ENCODE peak calls at places on chromosomes 16 and 17, in nine cellular contexts. N, P, T, B, H, A, K, S and U are unnamed samples. For H3K27me3, the result is how much of the 10 kb centered on the place peaks cover.

GRCh38 chr16:66541388-66542360 is 8.2 kb downstream of the TK2 start:
- DNase-seq in N (no peak), P (no peak), T (no peak), B (no peak), H (peak), A (no peak), K (no peak), S (no peak), U (no peak)

GRCh38 chr17:66839616-66840015 is 4.7 kb downstream of the CACNG5 start:
- DNase-seq in N (no peak), P (no peak), T (no peak), B (no peak), H (no peak), A (no peak), K (no peak), S (no peak), U (no peak)

GRCh38 chr17:79779088-79779529 is 1.2 kb downstream of the CBX2 start:
- DNase-seq in N (peak), P (no peak), T (no peak), B (no peak), H (peak), A (no peak), K (no peak), S (no peak), U (no peak)

GRCh38 chr16:76157629-76158028 is 119.6 kb upstream of the CNTNAP4 start:
- DNase-seq in N (peak), P (no peak), T (no peak), B (no peak), H (peak), A (no peak), K (no peak), S (no peak), U (no peak)

GRCh38 chr17:79803997-79804855 is 7.3 kb upstream of the CBX8 start:
- DNase-seq in N (peak), P (no peak), T (no peak), B (peak), H (peak), A (no peak), K (no peak), S (no peak), U (no peak)

GRCh38 chr16:86019446-86020047 is 120.6 kb downstream of the IRF8 start:
- DNase-seq in N (peak), P (no peak), T (no peak), B (no peak), H (peak), A (no peak), K (no peak), S (no peak), U (no peak)

GRCh38 chr16:18829221-18829620 is 27.9 kb upstream of the ARL6IP1 start:
- DNase-seq in N (no peak), P (no peak), T (no peak), B (no peak), H (no peak), A (no peak), K (no peak), S (no peak), U (no peak)

GRCh38 chr17:64256913-64257807 is 5.9 kb downstream of the TEX2 start:
- DNase-seq in N (peak), P (no peak), T (peak), B (no peak), H (no peak), A (peak), K (no peak), S (no peak), U (no peak)

GRCh38 chr17:16953347-16953746 is 18.6 kb downstream of the TNFRSF13B start:
- DNase-seq in N (no peak), P (no peak), T (no peak), B (no peak), H (peak), A (no peak), K (no peak), S (no peak), U (no peak)

GRCh38 chr16:89242795-89243200 is 25.3 kb downstream of the ZNF778 start:
- DNase-seq in N (no peak), P (no peak), T (no peak), B (no peak), H (peak), A (no peak), K (no peak), S (no peak), U (no peak)

GRCh38 chr16:89244754-89245153 is 27.3 kb downstream of the ZNF778 start:
- DNase-seq in N (no peak), P (peak), T (no peak), B (no peak), H (no peak), A (no peak), K (no peak), S (no peak), U (no peak)

GRCh38 chr16:89246383-89246902 is 28.9 kb downstream of the ZNF778 start:
- DNase-seq in N (no peak), P (no peak), T (no peak), B (no peak), H (no peak), A (no peak), K (no peak), S (no peak), U (no peak)

GRCh38 chr16:89241187-89242003 is 23.9 kb downstream of the ZNF778 start:
- DNase-seq in N (peak), P (peak), T (peak), B (peak), H (peak), A (peak), K (peak), S (peak), U (peak)

GRCh38 chr16:89243664-89244063 is 26.2 kb downstream of the ZNF778 start:
- DNase-seq in N (no peak), P (no peak), T (no peak), B (no peak), H (no peak), A (no peak), K (no peak), S (no peak), U (no peak)
- H3K4me3 ChIP-seq in N (no peak), P (no peak), T (no peak), B (no peak), H (no peak), A (no peak), K (no peak), S (no peak), U (no peak)

GRCh38 chr17:68199837-68200688 is 47.8 kb upstream of the AMZ2 start:
- DNase-seq in N (peak), P (no peak), T (no peak), B (no peak), H (no peak), A (no peak), K (no peak), S (no peak), U (no peak)
- H3K27me3 ChIP-seq in N (half or more), P (under half), T (half or more), B (under half), H (half or more), A (under half), K (under half), S (half or more), U (half or more)

GRCh38 chr17:40355804-40356758 is 8.5 kb downstream of the GJD3 start:
- DNase-seq in N (no peak), P (no peak), T (no peak), B (peak), H (no peak), A (no peak), K (no peak), S (no peak), U (no peak)

GRCh38 chr17:40360091-40360490 is 4.4 kb downstream of the GJD3 start:
- DNase-seq in N (no peak), P (no peak), T (no peak), B (peak), H (no peak), A (no peak), K (no peak), S (no peak), U (no peak)

GRCh38 chr17:40361063-40361924 is 3.2 kb downstream of the GJD3 start:
- DNase-seq in N (no peak), P (no peak), T (no peak), B (peak), H (peak), A (no peak), K (no peak), S (no peak), U (no peak)

GRCh38 chr17:40356906-40357861 is 7.4 kb downstream of the GJD3 start:
- DNase-seq in N (no peak), P (no peak), T (no peak), B (peak), H (no peak), A (no peak), K (no peak), S (no peak), U (no peak)

DNA sequence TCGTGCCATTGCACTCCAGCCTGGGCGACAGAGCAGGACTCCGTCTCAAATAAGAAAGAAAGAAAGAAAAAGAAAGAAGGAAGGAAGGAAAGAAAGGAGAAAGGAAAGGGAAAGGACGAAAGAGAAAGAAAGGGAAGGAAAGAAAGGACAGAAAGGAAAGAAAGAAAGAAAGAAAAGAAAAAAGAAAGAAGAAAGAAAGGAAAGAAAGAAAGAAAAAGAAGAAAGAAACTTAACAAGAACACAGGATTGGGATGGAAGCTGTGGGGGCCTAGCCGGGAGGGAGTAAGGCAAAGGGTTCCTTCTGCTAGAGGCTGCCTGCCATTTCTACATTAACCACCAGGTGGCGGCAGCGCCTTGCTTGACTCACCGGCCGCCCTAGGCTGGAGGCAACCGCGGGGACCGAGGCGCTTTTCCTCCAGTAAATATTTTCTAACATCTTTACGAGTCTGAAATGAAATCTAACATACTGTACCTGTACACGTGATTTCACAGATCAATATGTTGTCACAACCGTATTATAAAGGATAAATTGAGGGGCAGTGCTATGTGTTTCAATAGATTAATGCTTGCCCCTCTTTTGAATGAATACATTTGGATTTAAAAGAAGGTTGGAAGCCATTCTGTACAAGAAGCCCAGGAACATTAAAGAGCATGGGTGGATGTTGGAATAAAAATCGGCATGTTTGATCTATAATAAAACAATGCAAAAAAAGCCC is 6.1 kb downstream of the GJD3 start:
- DNase-seq in N (peak), P (peak), T (peak), B (peak), H (peak), A (peak), K (peak), S (peak), U (peak)
- H3K4me3 ChIP-seq in N (peak), P (no peak), T (peak), B (no peak), H (no peak), A (no peak), K (peak), S (peak), U (no peak)

DNA sequence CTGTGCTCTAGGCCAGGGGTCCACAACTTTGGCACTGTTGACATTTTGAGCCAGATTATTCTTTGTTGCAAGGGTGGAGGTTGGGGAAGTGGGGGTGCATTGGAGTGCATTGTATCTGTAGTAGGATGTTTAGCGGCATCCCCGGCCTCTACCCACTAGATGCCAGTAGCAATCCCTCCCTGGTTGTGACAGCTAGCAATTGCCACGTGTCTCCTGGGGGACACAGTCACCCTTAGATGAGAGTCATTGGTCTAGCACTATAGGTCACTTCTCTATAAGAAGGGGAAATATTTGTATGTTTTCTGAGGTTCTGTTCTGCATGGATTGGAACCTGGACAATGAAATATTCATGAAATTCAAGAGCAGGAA is 32.4 kb downstream of the MSI2 start:
- DNase-seq in N (no peak), P (no peak), T (peak), B (no peak), H (no peak), A (no peak), K (no peak), S (no peak), U (no peak)
- H3K27me3 ChIP-seq in N (under half), P (under half), T (under half), B (under half), H (under half), A (under half), K (under half), S (under half), U (under half)

DNA sequence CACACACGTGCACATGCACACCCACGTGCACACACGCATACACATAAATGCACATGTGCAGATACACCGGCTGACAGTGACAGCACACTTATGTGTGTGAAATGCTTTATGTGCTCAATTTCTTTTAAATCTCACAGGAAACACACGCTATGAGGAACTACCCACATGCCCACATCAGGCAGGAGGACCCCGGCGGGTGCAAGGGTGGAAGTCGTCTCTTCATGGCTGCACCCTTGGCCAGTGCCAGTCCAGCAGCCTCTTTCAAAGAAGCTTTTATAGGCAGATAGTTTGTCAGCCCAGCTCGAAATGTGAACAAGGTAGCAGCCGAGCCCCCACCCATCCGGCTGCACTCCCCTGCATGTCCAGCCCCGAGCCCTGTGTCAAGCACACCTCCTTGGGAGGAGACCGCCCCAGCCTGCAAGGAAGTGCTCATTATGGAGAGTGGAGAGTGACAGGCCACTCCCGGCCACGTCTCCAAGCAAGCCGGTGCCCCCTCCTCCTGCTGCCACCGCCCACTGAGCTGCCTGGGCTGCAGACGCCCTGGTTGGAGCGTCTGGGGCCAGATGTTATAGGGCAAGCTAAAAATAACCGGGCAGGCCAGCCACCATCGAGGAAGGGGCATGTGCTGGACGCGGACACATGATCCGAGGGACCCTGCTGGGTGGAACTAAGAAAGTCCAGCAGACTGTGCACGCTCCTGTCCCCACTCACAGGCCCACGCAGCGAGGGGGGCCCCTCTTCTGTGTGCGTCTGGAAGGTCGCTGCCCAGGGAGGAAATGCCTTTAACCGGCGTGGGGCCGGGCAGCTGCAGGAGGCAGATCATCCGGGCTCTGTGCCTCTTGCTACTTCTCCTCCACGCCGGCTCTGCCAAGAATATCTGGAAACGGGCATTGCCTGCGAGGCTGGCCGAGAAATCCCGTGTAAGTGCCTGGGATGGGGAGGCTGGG is at the start of gene WFDC1:
- DNase-seq in N (peak), P (no peak), T (peak), B (peak), H (peak), A (no peak), K (no peak), S (no peak), U (no peak)
- H3K4me3 ChIP-seq in N (no peak), P (no peak), T (peak), B (peak), H (no peak), A (peak), K (no peak), S (peak), U (peak)